ENCODE peak calls at places on chromosomes 2 and 18, in seven cellular contexts. W is psoas muscle, V is heart left ventricle, F is neural progenitor cell, D is PC-3, R is upper lobe of left lung, N is upper lobe of right lung. A is an unnamed sample.

GRCh38 chr2:111119004-111119846 is 1.5 kb upstream of the BCL2L11 start:
- DNase-seq in W (peak; percentile 57), V (no peak), F (peak; percentile 44), D (no peak), R (peak; percentile 88), N (peak; percentile 69), A (no peak)

GRCh38 chr2:128420131-128420530 is 101.5 kb upstream of the HS6ST1 start:
- DNase-seq in W (no peak), V (no peak), F (no peak), D (no peak), R (no peak), N (no peak), A (peak; percentile 22)

GRCh38 chr18:50009772-50010171 is 185.2 kb downstream of the MYO5B start:
- DNase-seq in W (no peak), V (no peak), F (peak; percentile 68), D (peak; percentile 47), R (no peak), N (peak; percentile 71), A (no peak)

GRCh38 chr2:55224761-55225261 is 7.3 kb downstream of the CLHC1 start:
- DNase-seq in W (peak; percentile 72), V (no peak), F (peak; percentile 14), D (no peak), R (peak; percentile 74), N (no peak), A (no peak)

GRCh38 chr2:227643990-227644551 is 22.5 kb upstream of the SCYGR5 start:
- DNase-seq in W (no peak), V (no peak), F (peak; percentile 28), D (no peak), R (no peak), N (no peak), A (no peak)

GRCh38 chr2:142880275-142880674 is 2.8 kb downstream of the KYNU start:
- DNase-seq in W (no peak), V (no peak), F (no peak), D (peak; percentile 77), R (no peak), N (no peak), A (no peak)

GRCh38 chr2:7203056-7203467 is 285.9 kb downstream of the RNF144A start:
- DNase-seq in W (no peak), V (no peak), F (peak; percentile 71), D (peak; percentile 74), R (no peak), N (no peak), A (no peak)

GRCh38 chr18:644395-645004 is 13.0 kb upstream of the TYMS start:
- DNase-seq in W (no peak), V (no peak), F (no peak), D (peak; percentile 54), R (no peak), N (no peak), A (no peak)

GRCh38 chr2:204019572-204020501 is 83.3 kb downstream of the ICOS start:
- DNase-seq in W (no peak), V (no peak), F (no peak), D (peak; percentile 86), R (no peak), N (no peak), A (no peak)

GRCh38 chr18:79405781-79406575 is 10.2 kb downstream of the NFATC1 start:
- DNase-seq in W (peak; percentile 85), V (peak; percentile 74), F (no peak), D (no peak), R (peak; percentile 61), N (peak; percentile 85), A (peak; percentile 73)

GRCh38 chr2:205496777-205497176 is 185.5 kb upstream of the NRP2 start:
- DNase-seq in W (no peak), V (no peak), F (no peak), D (no peak), R (no peak), N (no peak), A (no peak)

GRCh38 chr18:49612515-49613033 is 50.7 kb downstream of the LIPG start:
- DNase-seq in W (no peak), V (no peak), F (peak; percentile 20), D (no peak), R (no peak), N (no peak), A (no peak)

GRCh38 chr2:9291331-9291730 is 84.7 kb downstream of the ASAP2 start:
- DNase-seq in W (no peak), V (no peak), F (no peak), D (no peak), R (no peak), N (no peak), A (no peak)

GRCh38 chr2:214489702-214490101 is 78.8 kb downstream of the VWC2L start:
- DNase-seq in W (no peak), V (peak; percentile 27), F (no peak), D (peak; percentile 19), R (no peak), N (no peak), A (no peak)

GRCh38 chr2:66701656-66702055 is 266.7 kb downstream of the MEIS1 start:
- DNase-seq in W (no peak), V (no peak), F (no peak), D (no peak), R (no peak), N (no peak), A (no peak)

GRCh38 chr2:19722486-19723420 is 179.0 kb downstream of the TTC32 start:
- DNase-seq in W (no peak), V (no peak), F (no peak), D (no peak), R (no peak), N (no peak), A (no peak)

GRCh38 chr18:8084160-8084559 is 517.0 kb downstream of the PTPRM start:
- DNase-seq in W (no peak), V (peak; percentile 40), F (peak; percentile 81), D (peak; percentile 82), R (no peak), N (no peak), A (no peak)

GRCh38 chr2:69116438-69116837 is 103.5 kb downstream of the ANTXR1 start:
- DNase-seq in W (no peak), V (no peak), F (no peak), D (no peak), R (no peak), N (no peak), A (peak; percentile 68)

GRCh38 chr18:73893879-73894278 is 253.8 kb downstream of the FBXO15 start:
- DNase-seq in W (no peak), V (no peak), F (no peak), D (peak; percentile 73), R (no peak), N (no peak), A (no peak)

GRCh38 chr2:131483981-131484505 is 8.1 kb downstream of the TUBA3D start:
- DNase-seq in W (no peak), V (no peak), F (no peak), D (no peak), R (peak; percentile 44), N (peak; percentile 54), A (no peak)

GRCh38 chr2:150909090-150909489 is 352.6 kb downstream of the RBM43 start:
- DNase-seq in W (no peak), V (no peak), F (no peak), D (no peak), R (no peak), N (no peak), A (no peak)

GRCh38 chr2:1936411-1936980 is 192.2 kb upstream of the PXDN start:
- DNase-seq in W (no peak), V (no peak), F (no peak), D (no peak), R (no peak), N (no peak), A (no peak)

GRCh38 chr2:185291035-185291647 is 447.5 kb upstream of the FSIP2 start:
- DNase-seq in W (no peak), V (peak; percentile 29), F (peak; percentile 82), D (peak; percentile 79), R (no peak), N (peak; percentile 63), A (no peak)

GRCh38 chr2:81324046-81324445 is 1019.5 kb upstream of the LRRTM1 start:
- DNase-seq in W (no peak), V (no peak), F (peak; percentile 62), D (peak; percentile 59), R (no peak), N (no peak), A (no peak)

GRCh38 chr18:77092104-77093066 is 40.2 kb downstream of the MBP start:
- DNase-seq in W (peak; percentile 87), V (no peak), F (no peak), D (no peak), R (peak; percentile 77), N (no peak), A (no peak)

GRCh38 chr2:241230435-241230834 is 42.0 kb downstream of the ANO7 start:
- DNase-seq in W (peak; percentile 27), V (no peak), F (no peak), D (no peak), R (no peak), N (peak; percentile 55), A (no peak)

GRCh38 chr2:60414731-60415130 is 138.7 kb downstream of the BCL11A start:
- DNase-seq in W (no peak), V (no peak), F (no peak), D (peak; percentile 80), R (no peak), N (no peak), A (no peak)

GRCh38 chr2:73279852-73280251 is 4.4 kb downstream of the FBXO41 start:
- DNase-seq in W (no peak), V (no peak), F (peak; percentile 15), D (no peak), R (no peak), N (no peak), A (no peak)
- H3K4me1 ChIP-seq in W (no peaks in the 10 kb centered on the region), V (peaks cover 10% of the 10 kb centered on the region), F (peaks cover 11% of the 10 kb centered on the region), D (peaks cover 12% of the 10 kb centered on the region), R (peaks cover 9% of the 10 kb centered on the region), N (peaks cover 9% of the 10 kb centered on the region), A (peaks cover 2% of the 10 kb centered on the region)

GRCh38 chr2:136407952-136408318 is 290.0 kb upstream of the CXCR4 start:
- DNase-seq in W (no peak), V (no peak), F (no peak), D (no peak), R (peak; percentile 16), N (no peak), A (no peak)
- H3K4me1 ChIP-seq in W (no peaks in the 10 kb centered on the region), V (no peaks in the 10 kb centered on the region), F (peaks cover 10% of the 10 kb centered on the region), D (no peaks in the 10 kb centered on the region), R (no peaks in the 10 kb centered on the region), N (no peaks in the 10 kb centered on the region), A (no peaks in the 10 kb centered on the region)

DNA sequence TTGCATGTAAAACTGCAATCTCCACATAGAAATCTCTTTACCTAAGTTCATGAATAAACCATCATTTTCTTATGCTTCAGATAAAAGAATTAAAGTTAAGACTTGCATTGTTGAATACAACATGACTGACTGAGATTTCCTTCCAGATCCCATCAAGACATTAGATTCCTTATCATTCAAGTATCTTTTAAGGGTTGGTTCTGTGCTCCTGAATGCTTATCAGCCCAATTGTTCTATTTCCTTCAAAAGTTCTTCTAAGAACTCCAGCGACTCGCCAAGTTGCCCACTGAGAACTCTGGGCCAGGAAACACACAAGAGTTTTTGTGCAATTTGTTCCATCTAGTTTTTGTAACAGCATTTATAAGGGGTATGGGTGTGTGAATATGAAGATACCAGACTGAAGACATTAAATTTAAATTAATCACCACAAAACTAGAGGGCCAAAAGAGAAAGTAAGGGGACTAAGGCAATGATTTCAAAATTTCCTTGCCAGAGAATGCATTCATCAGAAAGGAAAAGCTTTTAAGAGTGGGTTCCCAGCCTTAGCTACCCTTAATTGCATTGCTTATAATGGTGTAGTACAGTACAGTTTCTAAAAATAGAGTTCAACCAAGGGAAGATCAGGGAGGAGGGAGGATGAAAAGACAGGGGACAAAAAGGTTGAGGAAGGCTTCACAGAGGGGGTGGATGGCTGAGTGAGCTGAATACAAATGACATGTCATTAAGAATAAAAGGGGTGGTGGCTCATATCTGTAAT is 120.2 kb downstream of the RBMS1 start:
- DNase-seq in W (no peak), V (no peak), F (no peak), D (no peak), R (no peak), N (no peak), A (no peak)
- H3K4me1 ChIP-seq in W (peaks cover 99% of the 10 kb centered on the region), V (peaks cover 99% of the 10 kb centered on the region), F (peaks cover 54% of the 10 kb centered on the region), D (peaks cover 22% of the 10 kb centered on the region), R (peaks cover 100% of the 10 kb centered on the region), N (peaks cover 90% of the 10 kb centered on the region), A (peaks cover 83% of the 10 kb centered on the region)

GRCh38 chr2:96146151-96146880 is 1.1 kb upstream of the DUSP2 start:
- DNase-seq in W (peak; percentile 66), V (peak; percentile 59), F (no peak), D (no peak), R (peak; percentile 87), N (peak; percentile 85), A (peak; percentile 79)
- H3K4me1 ChIP-seq in W (peaks cover 11% of the 10 kb centered on the region), V (peaks cover 38% of the 10 kb centered on the region), F (peaks cover 15% of the 10 kb centered on the region), D (peaks cover 11% of the 10 kb centered on the region), R (peaks cover 20% of the 10 kb centered on the region), N (peaks cover 27% of the 10 kb centered on the region), A (peaks cover 16% of the 10 kb centered on the region)